ENCODE peak calls at places on chromosomes 3 and 15, in nine cellular contexts. One of them, this sample, is unnamed.

GRCh38 chr3:98583766-98584165 is 9.6 kb downstream of the CPOX start:
- DNase-seq in NB4: no peak
- DNase-seq in HFF-Myc: no peak
- DNase-seq in SK-N-SH: no peak
- DNase-seq in fibroblast of villous mesenchyme: no peak
- DNase-seq in mammary epithelial cell: no peak
- DNase-seq in kidney epithelial cell: no peak
- DNase-seq in breast epithelium: no peak
- DNase-seq in fibroblast of pulmonary artery: no peak
- DNase-seq in this sample: no peak

GRCh38 chr15:46660096-46660842 is 1025.4 kb downstream of the SQOR start:
- DNase-seq in NB4: no peak
- DNase-seq in HFF-Myc: no peak
- DNase-seq in SK-N-SH: no peak
- DNase-seq in fibroblast of villous mesenchyme: no peak
- DNase-seq in mammary epithelial cell: no peak
- DNase-seq in kidney epithelial cell: no peak
- DNase-seq in breast epithelium: no peak
- DNase-seq in fibroblast of pulmonary artery: no peak
- DNase-seq in this sample: no peak

GRCh38 chr3:48716508-48716981 is 476 bp downstream of the IP6K2 start:
- DNase-seq in NB4: peak; percentile 16
- DNase-seq in HFF-Myc: no peak
- DNase-seq in SK-N-SH: peak; percentile 42
- DNase-seq in fibroblast of villous mesenchyme: peak; percentile 13
- DNase-seq in mammary epithelial cell: no peak
- DNase-seq in kidney epithelial cell: no peak
- DNase-seq in breast epithelium: no peak
- DNase-seq in fibroblast of pulmonary artery: no peak
- DNase-seq in this sample: no peak

GRCh38 chr3:13087320-13087985 is 14.2 kb upstream of the IQSEC1 start:
- DNase-seq in NB4: peak; percentile 55
- DNase-seq in HFF-Myc: no peak
- DNase-seq in SK-N-SH: no peak
- DNase-seq in fibroblast of villous mesenchyme: no peak
- DNase-seq in mammary epithelial cell: no peak
- DNase-seq in kidney epithelial cell: no peak
- DNase-seq in breast epithelium: no peak
- DNase-seq in fibroblast of pulmonary artery: no peak
- DNase-seq in this sample: no peak

GRCh38 chr3:72947715-72948507 is 48.7 kb upstream of the PPP4R2 start:
- DNase-seq in NB4: no peak
- DNase-seq in HFF-Myc: no peak
- DNase-seq in SK-N-SH: no peak
- DNase-seq in fibroblast of villous mesenchyme: peak; percentile 60
- DNase-seq in mammary epithelial cell: no peak
- DNase-seq in kidney epithelial cell: no peak
- DNase-seq in breast epithelium: no peak
- DNase-seq in fibroblast of pulmonary artery: no peak
- DNase-seq in this sample: no peak

GRCh38 chr3:57949779-57950618 is 58.2 kb upstream of the FLNB start:
- DNase-seq in NB4: peak; percentile 30
- DNase-seq in HFF-Myc: no peak
- DNase-seq in SK-N-SH: no peak
- DNase-seq in fibroblast of villous mesenchyme: no peak
- DNase-seq in mammary epithelial cell: peak; percentile 73
- DNase-seq in kidney epithelial cell: no peak
- DNase-seq in breast epithelium: peak; percentile 41
- DNase-seq in fibroblast of pulmonary artery: no peak
- DNase-seq in this sample: no peak

GRCh38 chr15:63709365-63709764 is 112.2 kb downstream of the FBXL22 start:
- DNase-seq in NB4: no peak
- DNase-seq in HFF-Myc: no peak
- DNase-seq in SK-N-SH: no peak
- DNase-seq in fibroblast of villous mesenchyme: no peak
- DNase-seq in mammary epithelial cell: no peak
- DNase-seq in kidney epithelial cell: no peak
- DNase-seq in breast epithelium: no peak
- DNase-seq in fibroblast of pulmonary artery: no peak
- DNase-seq in this sample: no peak

GRCh38 chr15:70210076-70210475 is 112.4 kb upstream of the TLE3 start:
- DNase-seq in NB4: no peak
- DNase-seq in HFF-Myc: no peak
- DNase-seq in SK-N-SH: no peak
- DNase-seq in fibroblast of villous mesenchyme: no peak
- DNase-seq in mammary epithelial cell: no peak
- DNase-seq in kidney epithelial cell: no peak
- DNase-seq in breast epithelium: no peak
- DNase-seq in fibroblast of pulmonary artery: no peak
- DNase-seq in this sample: no peak

GRCh38 chr3:73094127-73094526 is 32.7 kb downstream of the EBLN2 start:
- DNase-seq in NB4: peak; percentile 85
- DNase-seq in HFF-Myc: peak; percentile 20
- DNase-seq in SK-N-SH: peak; percentile 21
- DNase-seq in fibroblast of villous mesenchyme: no peak
- DNase-seq in mammary epithelial cell: peak; percentile 64
- DNase-seq in kidney epithelial cell: peak; percentile 37
- DNase-seq in breast epithelium: no peak
- DNase-seq in fibroblast of pulmonary artery: no peak
- DNase-seq in this sample: no peak

GRCh38 chr15:38440353-38441129 is 13.4 kb upstream of the FAM98B start:
- DNase-seq in NB4: peak; percentile 70
- DNase-seq in HFF-Myc: peak; percentile 46
- DNase-seq in SK-N-SH: peak; percentile 58
- DNase-seq in fibroblast of villous mesenchyme: peak; percentile 75
- DNase-seq in mammary epithelial cell: peak; percentile 46
- DNase-seq in kidney epithelial cell: no peak
- DNase-seq in breast epithelium: no peak
- DNase-seq in fibroblast of pulmonary artery: peak; percentile 78
- DNase-seq in this sample: peak; percentile 40

GRCh38 chr3:105904683-105905320 is 36.0 kb upstream of the CBLB start:
- DNase-seq in NB4: no peak
- DNase-seq in HFF-Myc: no peak
- DNase-seq in SK-N-SH: no peak
- DNase-seq in fibroblast of villous mesenchyme: peak; percentile 30
- DNase-seq in mammary epithelial cell: no peak
- DNase-seq in kidney epithelial cell: no peak
- DNase-seq in breast epithelium: no peak
- DNase-seq in fibroblast of pulmonary artery: peak; percentile 36
- DNase-seq in this sample: no peak

GRCh38 chr3:197248341-197248740 is 50.1 kb downstream of the DLG1 start:
- DNase-seq in NB4: no peak
- DNase-seq in HFF-Myc: no peak
- DNase-seq in SK-N-SH: no peak
- DNase-seq in fibroblast of villous mesenchyme: no peak
- DNase-seq in mammary epithelial cell: no peak
- DNase-seq in kidney epithelial cell: no peak
- DNase-seq in breast epithelium: no peak
- DNase-seq in fibroblast of pulmonary artery: no peak
- DNase-seq in this sample: no peak

GRCh38 chr3:184584001-184584891 is 22.7 kb downstream of the EPHB3 start:
- DNase-seq in NB4: peak; percentile 34
- DNase-seq in HFF-Myc: no peak
- DNase-seq in SK-N-SH: peak; percentile 65
- DNase-seq in fibroblast of villous mesenchyme: no peak
- DNase-seq in mammary epithelial cell: no peak
- DNase-seq in kidney epithelial cell: no peak
- DNase-seq in breast epithelium: no peak
- DNase-seq in fibroblast of pulmonary artery: no peak
- DNase-seq in this sample: no peak

GRCh38 chr15:36161781-36162212 is 417.6 kb upstream of the CDIN1 start:
- DNase-seq in NB4: no peak
- DNase-seq in HFF-Myc: peak; percentile 53
- DNase-seq in SK-N-SH: no peak
- DNase-seq in fibroblast of villous mesenchyme: peak; percentile 76
- DNase-seq in mammary epithelial cell: peak; percentile 8
- DNase-seq in kidney epithelial cell: no peak
- DNase-seq in breast epithelium: peak; percentile 17
- DNase-seq in fibroblast of pulmonary artery: peak; percentile 78
- DNase-seq in this sample: no peak

GRCh38 chr3:71421475-71421819 is 162.1 kb downstream of the FOXP1 start:
- DNase-seq in NB4: no peak
- DNase-seq in HFF-Myc: no peak
- DNase-seq in SK-N-SH: no peak
- DNase-seq in fibroblast of villous mesenchyme: no peak
- DNase-seq in mammary epithelial cell: no peak
- DNase-seq in kidney epithelial cell: no peak
- DNase-seq in breast epithelium: no peak
- DNase-seq in fibroblast of pulmonary artery: no peak
- DNase-seq in this sample: no peak

GRCh38 chr3:83002869-83003445 is 1241.5 kb upstream of the GBE1 start:
- DNase-seq in NB4: no peak
- DNase-seq in HFF-Myc: no peak
- DNase-seq in SK-N-SH: no peak
- DNase-seq in fibroblast of villous mesenchyme: no peak
- DNase-seq in mammary epithelial cell: no peak
- DNase-seq in kidney epithelial cell: no peak
- DNase-seq in breast epithelium: no peak
- DNase-seq in fibroblast of pulmonary artery: no peak
- DNase-seq in this sample: no peak

GRCh38 chr3:55523471-55523870 is 36.4 kb upstream of the WNT5A start:
- DNase-seq in NB4: no peak
- DNase-seq in HFF-Myc: no peak
- DNase-seq in SK-N-SH: no peak
- DNase-seq in fibroblast of villous mesenchyme: no peak
- DNase-seq in mammary epithelial cell: no peak
- DNase-seq in kidney epithelial cell: no peak
- DNase-seq in breast epithelium: no peak
- DNase-seq in fibroblast of pulmonary artery: no peak
- DNase-seq in this sample: no peak

GRCh38 chr3:134645515-134645914 is 5.3 kb downstream of the KY start:
- DNase-seq in NB4: no peak
- DNase-seq in HFF-Myc: no peak
- DNase-seq in SK-N-SH: no peak
- DNase-seq in fibroblast of villous mesenchyme: no peak
- DNase-seq in mammary epithelial cell: no peak
- DNase-seq in kidney epithelial cell: no peak
- DNase-seq in breast epithelium: no peak
- DNase-seq in fibroblast of pulmonary artery: no peak
- DNase-seq in this sample: no peak

GRCh38 chr3:34361921-34362320 is 563.5 kb downstream of the PDCD6IP start:
- DNase-seq in NB4: no peak
- DNase-seq in HFF-Myc: no peak
- DNase-seq in SK-N-SH: no peak
- DNase-seq in fibroblast of villous mesenchyme: no peak
- DNase-seq in mammary epithelial cell: no peak
- DNase-seq in kidney epithelial cell: no peak
- DNase-seq in breast epithelium: no peak
- DNase-seq in fibroblast of pulmonary artery: no peak
- DNase-seq in this sample: peak; percentile 30

GRCh38 chr3:14411988-14412387 is 9.6 kb downstream of the SLC6A6 start:
- DNase-seq in NB4: no peak
- DNase-seq in HFF-Myc: no peak
- DNase-seq in SK-N-SH: no peak
- DNase-seq in fibroblast of villous mesenchyme: no peak
- DNase-seq in mammary epithelial cell: no peak
- DNase-seq in kidney epithelial cell: no peak
- DNase-seq in breast epithelium: no peak
- DNase-seq in fibroblast of pulmonary artery: no peak
- DNase-seq in this sample: no peak
- TF ChIP-seq CTCF in NB4: peak; percentile 11
- TF ChIP-seq CTCF in HFF-Myc: peak; percentile 50
- TF ChIP-seq CTCF in SK-N-SH: peak; percentile 42
- TF ChIP-seq CTCF in fibroblast of villous mesenchyme: peak; percentile 31
- TF ChIP-seq CTCF in mammary epithelial cell: no peak
- TF ChIP-seq CTCF in kidney epithelial cell: peak; percentile 29
- TF ChIP-seq CTCF in breast epithelium: no peak
- TF ChIP-seq CTCF in fibroblast of pulmonary artery: peak; percentile 17
- TF ChIP-seq CTCF in this sample: no peak

GRCh38 chr3:64896173-64896925 is 208.5 kb upstream of the ADAMTS9 start:
- DNase-seq in NB4: no peak
- DNase-seq in HFF-Myc: no peak
- DNase-seq in SK-N-SH: no peak
- DNase-seq in fibroblast of villous mesenchyme: no peak
- DNase-seq in mammary epithelial cell: no peak
- DNase-seq in kidney epithelial cell: no peak
- DNase-seq in breast epithelium: no peak
- DNase-seq in fibroblast of pulmonary artery: no peak
- DNase-seq in this sample: no peak
- TF ChIP-seq CTCF in NB4: no peak
- TF ChIP-seq CTCF in HFF-Myc: no peak
- TF ChIP-seq CTCF in SK-N-SH: no peak
- TF ChIP-seq CTCF in fibroblast of villous mesenchyme: no peak
- TF ChIP-seq CTCF in mammary epithelial cell: no peak
- TF ChIP-seq CTCF in kidney epithelial cell: no peak
- TF ChIP-seq CTCF in breast epithelium: no peak
- TF ChIP-seq CTCF in fibroblast of pulmonary artery: no peak
- TF ChIP-seq CTCF in this sample: no peak

DNA sequence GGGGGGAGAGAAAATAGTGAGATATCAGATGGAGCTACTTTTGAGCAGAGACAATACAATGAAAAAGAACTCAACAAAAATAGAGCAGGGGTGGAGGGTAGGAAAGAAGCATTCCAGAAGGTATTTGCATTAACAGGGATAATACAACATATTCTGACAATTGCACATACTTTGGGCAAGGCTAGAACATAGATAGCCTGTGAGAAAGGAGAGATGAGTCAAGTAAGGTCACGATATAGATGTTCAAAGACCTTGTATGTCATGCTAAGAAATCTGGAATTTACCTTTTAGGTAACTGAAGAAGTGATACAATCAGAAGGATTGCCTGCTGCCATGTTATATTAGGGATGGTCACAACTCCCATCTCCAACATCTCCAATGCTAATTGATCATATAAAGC is 155.2 kb downstream of the GSK3B start:
- DNase-seq in NB4: no peak
- DNase-seq in HFF-Myc: no peak
- DNase-seq in SK-N-SH: no peak
- DNase-seq in fibroblast of villous mesenchyme: no peak
- DNase-seq in mammary epithelial cell: peak; percentile 17
- DNase-seq in kidney epithelial cell: no peak
- DNase-seq in breast epithelium: no peak
- DNase-seq in fibroblast of pulmonary artery: no peak
- DNase-seq in this sample: no peak
- TF ChIP-seq CTCF in NB4: no peak
- TF ChIP-seq CTCF in HFF-Myc: no peak
- TF ChIP-seq CTCF in SK-N-SH: no peak
- TF ChIP-seq CTCF in fibroblast of villous mesenchyme: no peak
- TF ChIP-seq CTCF in mammary epithelial cell: no peak
- TF ChIP-seq CTCF in kidney epithelial cell: no peak
- TF ChIP-seq CTCF in breast epithelium: no peak
- TF ChIP-seq CTCF in fibroblast of pulmonary artery: no peak
- TF ChIP-seq CTCF in this sample: no peak

DNA sequence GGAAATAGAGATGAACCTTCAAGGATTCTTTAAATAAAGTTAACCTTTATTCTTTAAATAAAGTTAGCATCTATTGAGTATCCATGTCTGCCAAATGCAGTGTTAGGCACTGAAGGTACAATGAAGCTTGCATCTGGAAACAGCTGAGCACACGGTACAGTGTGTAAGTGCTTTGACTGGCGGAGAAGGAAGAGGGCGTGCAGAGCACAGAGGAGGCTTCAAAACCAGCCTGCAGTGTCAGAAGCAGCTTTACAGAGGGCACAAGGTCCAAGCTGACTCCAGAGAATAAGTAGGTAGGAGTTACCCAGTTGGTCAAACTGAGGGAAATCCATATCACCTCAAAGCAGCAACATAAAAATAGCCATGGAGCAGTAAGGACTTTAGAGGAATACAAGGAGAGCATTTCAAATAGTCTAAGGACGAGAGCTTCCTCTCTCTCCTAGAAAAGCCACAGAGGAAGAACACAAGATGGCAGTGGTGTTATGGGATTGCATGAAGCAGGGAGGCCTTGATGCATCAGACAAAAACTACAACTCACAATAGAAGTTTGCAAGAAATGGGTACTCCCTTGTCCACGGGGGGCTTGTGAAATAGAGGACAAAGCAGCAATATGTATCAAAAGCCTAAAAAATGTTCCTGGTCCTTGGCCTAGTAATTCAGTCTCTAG is 60.3 kb upstream of the PPP2R3A start:
- DNase-seq in NB4: no peak
- DNase-seq in HFF-Myc: no peak
- DNase-seq in SK-N-SH: no peak
- DNase-seq in fibroblast of villous mesenchyme: peak; percentile 25
- DNase-seq in mammary epithelial cell: peak; percentile 35
- DNase-seq in kidney epithelial cell: no peak
- DNase-seq in breast epithelium: no peak
- DNase-seq in fibroblast of pulmonary artery: peak; percentile 27
- DNase-seq in this sample: no peak
- TF ChIP-seq CTCF in NB4: no peak
- TF ChIP-seq CTCF in HFF-Myc: peak; percentile 38
- TF ChIP-seq CTCF in SK-N-SH: peak; percentile 40
- TF ChIP-seq CTCF in fibroblast of villous mesenchyme: peak; percentile 18
- TF ChIP-seq CTCF in mammary epithelial cell: peak; percentile 40
- TF ChIP-seq CTCF in kidney epithelial cell: peak; percentile 25
- TF ChIP-seq CTCF in breast epithelium: peak; percentile 18
- TF ChIP-seq CTCF in fibroblast of pulmonary artery: peak; percentile 16
- TF ChIP-seq CTCF in this sample: no peak